ENCODE peak calls at places on chromosomes 11 and 22, in six cellular contexts. Z is left lobe of liver; H is K562; D is CD8-positive, alpha-beta T cell; O is RPMI7951; T is stimulated activated CD8-positive, alpha-beta memory T cell treated with anti-CD3 and anti-CD28 coated beads, Interleukin-7, amount 100 ng/mL, for 1 hour. B is an unnamed sample.

GRCh38 chr11:22130462-22131053 is 62.3 kb upstream of the ANO5 start:
- DNase-seq in Z (no peak), H (no peak), D (no peak), O (no peak), T (no peak), B (no peak)

GRCh38 chr11:9660886-9661285 is 3.0 kb upstream of the SWAP70 start:
- DNase-seq in Z (no peak), H (no peak), D (no peak), O (peak), T (no peak), B (no peak)

GRCh38 chr22:39937881-39938280 is 22.3 kb upstream of the TMA7B start:
- DNase-seq in Z (no peak), H (no peak), D (peak), O (no peak), T (no peak), B (no peak)

GRCh38 chr11:15035283-15035682 is 38.1 kb upstream of the CALCB start:
- DNase-seq in Z (no peak), H (peak), D (no peak), O (no peak), T (no peak), B (no peak)

GRCh38 chr22:22703715-22704114 is 59.3 kb downstream of the GGTLC2 start:
- DNase-seq in Z (peak), H (no peak), D (no peak), O (peak), T (no peak), B (no peak)

GRCh38 chr11:13183094-13183825 is 94.3 kb upstream of the BMAL1 start:
- DNase-seq in Z (no peak), H (peak), D (no peak), O (peak), T (no peak), B (no peak)

GRCh38 chr11:47565340-47566165 is at the start of gene PTPMT1:
- DNase-seq in Z (peak), H (peak), D (peak), O (peak), T (no peak), B (peak)

GRCh38 chr11:64314146-64314804 is 3.1 kb downstream of the TRMT112 start:
- DNase-seq in Z (no peak), H (peak), D (no peak), O (no peak), T (no peak), B (no peak)

GRCh38 chr11:78192223-78192719 is 3.6 kb downstream of the USP35 start:
- DNase-seq in Z (peak), H (peak), D (no peak), O (no peak), T (no peak), B (no peak)

GRCh38 chr11:44629732-44630345 is 64.4 kb downstream of the CD82 start:
- DNase-seq in Z (no peak), H (no peak), D (no peak), O (no peak), T (no peak), B (no peak)

GRCh38 chr22:49243335-49243734 is 584.3 kb downstream of the BRD1 start:
- DNase-seq in Z (peak), H (no peak), D (no peak), O (no peak), T (no peak), B (no peak)

GRCh38 chr11:103959279-103959930 is 77.0 kb upstream of the DDI1 start:
- DNase-seq in Z (no peak), H (no peak), D (no peak), O (no peak), T (no peak), B (no peak)

GRCh38 chr11:18802381-18803257 is 11.0 kb upstream of the PTPN5 start:
- DNase-seq in Z (no peak), H (peak), D (peak), O (peak), T (peak), B (no peak)

GRCh38 chr11:65786786-65787636 is at the start of gene OVOL1:
- DNase-seq in Z (no peak), H (no peak), D (peak), O (no peak), T (no peak), B (no peak)

GRCh38 chr22:45336971-45337431 is 27.3 kb downstream of the FAM118A start:
- DNase-seq in Z (peak), H (no peak), D (peak), O (no peak), T (no peak), B (no peak)

GRCh38 chr11:75355051-75355450 is 3.6 kb upstream of the ARRB1 start:
- DNase-seq in Z (no peak), H (no peak), D (no peak), O (no peak), T (no peak), B (no peak)

GRCh38 chr22:24186892-24187670 is 5.8 kb downstream of the SUSD2 start:
- DNase-seq in Z (no peak), H (no peak), D (no peak), O (no peak), T (no peak), B (no peak)

GRCh38 chr11:1486054-1486825 is at the start of gene MOB2:
- DNase-seq in Z (no peak), H (no peak), D (no peak), O (no peak), T (no peak), B (no peak)

GRCh38 chr22:37012262-37012904 is 6.9 kb downstream of the TST start:
- DNase-seq in Z (peak), H (no peak), D (no peak), O (no peak), T (no peak), B (no peak)

GRCh38 chr11:41175304-41175972 is 284.0 kb downstream of the LRRC4C start:
- DNase-seq in Z (no peak), H (no peak), D (no peak), O (no peak), T (no peak), B (no peak)